ENCODE peak calls at places on chromosomes 3 and 15, in nine cellular contexts. P is left cardiac atrium; O is activated CD4-positive, CD25-positive, alpha-beta regulatory T cell; F is GDM1; X is T-helper 9 cell; Y is hepatic stellate cell; W is brain microvascular endothelial cell; R is suprapubic skin; M is neuronal stem cell. Q is an unnamed sample.

GRCh38 chr3:27596334-27596841 is 112.2 kb upstream of the SLC4A7 start:
- DNase-seq in F (peak; percentile 10), R (no peak), X (no peak), W (peak; percentile 22), Y (no peak), P (no peak), O (no peak), M (no peak), Q (no peak)

GRCh38 chr15:99442268-99442897 is 123.4 kb upstream of the MEF2A start:
- DNase-seq in P (peak; percentile 81), R (no peak), Y (peak; percentile 93), F (no peak), W (peak; percentile 71), O (no peak), X (no peak), M (no peak), Q (no peak)

GRCh38 chr3:157752952-157753351 is 249.7 kb upstream of the VEPH1 start:
- DNase-seq in O (no peak), Y (no peak), W (no peak), X (no peak), M (no peak), F (no peak), P (no peak), R (no peak), Q (no peak)

GRCh38 chr3:128360705-128361271 is 105.9 kb downstream of the DNAJB8 start:
- DNase-seq in R (no peak), X (no peak), Y (peak; percentile 50), M (no peak), P (no peak), F (no peak), O (no peak), W (no peak), Q (no peak)

GRCh38 chr3:15253023-15253697 is 47.1 kb downstream of the CAPN7 start:
- DNase-seq in Y (no peak), O (no peak), W (no peak), X (no peak), P (no peak), M (no peak), F (no peak), R (no peak), Q (no peak)

GRCh38 chr3:132174500-132174899 is 139.7 kb upstream of the CPNE4 start:
- DNase-seq in F (no peak), R (no peak), X (no peak), O (no peak), P (no peak), M (no peak), W (no peak), Y (no peak), Q (no peak)

GRCh38 chr15:20340931-20341661 is 200.5 kb downstream of the GOLGA6L6 start:
- DNase-seq in P (peak; percentile 80), W (peak; percentile 36), M (no peak), X (no peak), R (peak; percentile 97), O (no peak), F (no peak), Y (peak; percentile 26), Q (no peak)

GRCh38 chr3:60188803-60189202 is 1062.4 kb downstream of the FHIT start:
- DNase-seq in O (no peak), R (no peak), Y (no peak), X (no peak), F (no peak), W (no peak), M (no peak), P (no peak), Q (no peak)

GRCh38 chr3:52124766-52125165 is 29.5 kb downstream of the POC1A start:
- DNase-seq in F (no peak), P (peak; percentile 10), R (no peak), Y (no peak), X (no peak), W (no peak), M (no peak), O (no peak), Q (no peak)